ENCODE peak calls at places on chromosomes 1 and 21, in four cellular contexts. L is activated CD8-positive, alpha-beta memory T cell treated with anti-CD3 and anti-CD28 coated beads for 1 hour; R is GM12865; I is cardiac septum. P is an unnamed sample.
A peak's percentile ranks its signal among the peaks of the same experiment; 100 is the strongest.

GRCh38 chr1:244180256-244180655 is 129.2 kb downstream of the ZBTB18 start:
- DNase-seq in R (no peak), L (no peak), I (no peak), P (no peak)

GRCh38 chr1:15509586-15509985 is 14.4 kb downstream of the CASP9 start:
- DNase-seq in R (no peak), I (no peak), L (no peak), P (no peak)

GRCh38 chr21:32316363-32317215 is 17.9 kb downstream of the MRAP start:
- DNase-seq in L (no peak), I (no peak), R (no peak), P (peak; percentile 35)

GRCh38 chr1:41102208-41102607 is 80.7 kb upstream of the SLFNL1 start:
- DNase-seq in I (peak; percentile 91), L (no peak), R (no peak), P (peak; percentile 91)

GRCh38 chr1:201460783-201461182 is 8.2 kb downstream of the PHLDA3 start:
- DNase-seq in R (no peak), L (no peak), I (no peak), P (no peak)

GRCh38 chr1:224185208-224185607 is 2.2 kb downstream of the DEGS1 start:
- DNase-seq in I (no peak), R (peak; percentile 22), L (no peak), P (no peak)

GRCh38 chr1:93668121-93668520 is 13.5 kb downstream of the BCAR3 start:
- DNase-seq in L (no peak), I (no peak), R (no peak), P (no peak)

GRCh38 chr1:169586067-169586394 is 250 bp downstream of the F5 start:
- DNase-seq in R (no peak), L (no peak), I (no peak), P (no peak)

GRCh38 chr1:181317261-181317924 is 165.9 kb upstream of the CACNA1E start:
- DNase-seq in L (no peak), I (no peak), R (no peak), P (no peak)

GRCh38 chr1:21935891-21936365 is 1.2 kb downstream of the HSPG2 start:
- DNase-seq in I (no peak), R (no peak), L (no peak), P (no peak)

GRCh38 chr1:227946624-227947424 is 908 bp downstream of the WNT9A start:
- DNase-seq in L (no peak), R (peak; percentile 52), I (peak; percentile 88), P (peak; percentile 70)

GRCh38 chr1:21608813-21609212 is 60.3 kb downstream of the RAP1GAP start:
- DNase-seq in I (no peak), L (no peak), R (no peak), P (no peak)

GRCh38 chr1:18398791-18399551 is 81.8 kb upstream of the KLHDC7A start:
- DNase-seq in I (no peak), L (no peak), R (no peak), P (no peak)

GRCh38 chr1:150005606-150006005 is 4.9 kb downstream of the OTUD7B start:
- DNase-seq in R (no peak), I (no peak), L (no peak), P (no peak)